ENCODE peak calls at places on chromosomes 13 and 19, in seven cellular contexts. U is A549, E is K562, J is IMR-90, P is H1, H is HepG2, T is SK-N-SH. W is an unnamed sample.

GRCh38 chr13:24306632-24307031 is 2.7 kb upstream of the C1QTNF9 start:
- DNase-seq in U (no peak), E (no peak), J (peak), P (no peak), H (peak), T (no peak), W (no peak)

GRCh38 chr19:16542894-16543498 is 759 bp upstream of the CHERP start:
- DNase-seq in U (no peak), E (peak), J (no peak), P (no peak), H (no peak), T (no peak), W (no peak)

GRCh38 chr19:5585461-5586299 is 17.9 kb upstream of the TINCR start:
- DNase-seq in U (no peak), E (peak), J (no peak), P (no peak), H (no peak), T (peak), W (no peak)

GRCh38 chr19:17385878-17386611 is 8.0 kb downstream of the CCDC194 start:
- DNase-seq in U (peak), E (peak), J (peak), P (no peak), H (peak), T (peak), W (no peak)

GRCh38 chr19:33440241-33440640 is 66.7 kb downstream of the CEBPG start:
- DNase-seq in U (no peak), E (no peak), J (no peak), P (no peak), H (no peak), T (no peak), W (no peak)

GRCh38 chr13:64223016-64223415 is 2807.4 kb upstream of the PCDH20 start:
- DNase-seq in U (no peak), E (no peak), J (no peak), P (no peak), H (no peak), T (no peak), W (no peak)

GRCh38 chr13:32811297-32811800 is 204.9 kb upstream of the KL start:
- DNase-seq in U (no peak), E (no peak), J (no peak), P (no peak), H (no peak), T (no peak), W (peak)

GRCh38 chr19:37983916-37984315 is 76.9 kb downstream of the SIPA1L3 start:
- DNase-seq in U (no peak), E (no peak), J (no peak), P (no peak), H (no peak), T (no peak), W (no peak)

GRCh38 chr19:48934837-48935236 is 1.3 kb downstream of the DHDH start:
- DNase-seq in U (no peak), E (no peak), J (no peak), P (no peak), H (peak), T (no peak), W (no peak)

GRCh38 chr19:39502640-39503417 is 4.1 kb downstream of the DLL3 start:
- DNase-seq in U (peak), E (peak), J (peak), P (no peak), H (peak), T (peak), W (no peak)

GRCh38 chr13:109666656-109667448 is 119.5 kb downstream of the IRS2 start:
- DNase-seq in U (peak), E (no peak), J (peak), P (no peak), H (no peak), T (peak), W (no peak)

GRCh38 chr13:78603240-78603947 is at the start of gene POU4F1:
- DNase-seq in U (peak), E (peak), J (peak), P (no peak), H (peak), T (peak), W (peak)

GRCh38 chr19:42568006-42568405 is 26.7 kb downstream of the CEACAM8 start:
- DNase-seq in U (no peak), E (no peak), J (no peak), P (no peak), H (no peak), T (no peak), W (no peak)
- TF ChIP-seq RFX5 in U (no peak), E (no peak), J (no peak), P (no peak), H (no peak), T (no peak), W (no peak)

GRCh38 chr19:31104451-31104850 is 244.8 kb downstream of the TSHZ3 start:
- DNase-seq in U (no peak), E (no peak), J (no peak), P (no peak), H (no peak), T (no peak), W (no peak)
- H3K4me2 ChIP-seq in U (no peak), E (no peak), J (no peak), P (no peak), H (no peak), T (no peak), W (no peak)

DNA sequence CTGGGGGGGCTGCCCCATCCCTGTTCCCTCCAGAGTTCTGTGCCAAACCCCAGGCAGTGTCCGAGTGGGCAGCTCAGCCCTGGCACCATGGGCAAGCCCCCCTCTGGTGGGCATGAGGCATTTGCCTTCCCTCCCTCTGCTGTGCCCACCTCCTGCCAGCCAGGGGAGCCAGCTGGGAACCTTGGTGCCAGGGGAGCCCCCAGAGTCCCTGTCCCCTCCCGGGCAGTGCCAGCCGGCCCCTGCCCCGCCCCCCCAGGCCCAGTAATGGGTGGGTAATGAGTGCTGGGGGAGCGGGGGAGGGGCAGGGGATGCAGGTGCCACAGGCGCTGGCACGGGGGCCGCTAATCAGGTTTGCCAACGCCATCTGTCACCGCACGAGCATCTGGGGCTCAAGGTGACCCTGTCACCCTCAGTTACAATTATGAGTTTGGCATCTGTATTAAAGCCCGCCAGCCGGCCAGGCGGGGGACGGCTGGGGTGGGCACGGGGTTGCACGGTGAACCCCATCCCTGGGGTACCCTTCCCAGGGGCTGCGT is 5.9 kb downstream of the DAND5 start:
- DNase-seq in U (no peak), E (peak), J (no peak), P (no peak), H (no peak), T (peak), W (no peak)
- TF ChIP-seq RFX5 in U (no peak), E (no peak), J (no peak), P (no peak), H (no peak), T (peak), W (no peak)

GRCh38 chr13:21054313-21054712 is 7.1 kb downstream of the LATS2 start:
- DNase-seq in U (no peak), E (no peak), J (no peak), P (no peak), H (no peak), T (no peak), W (no peak)
- H3K4me2 ChIP-seq in U (no peak), E (no peak), J (peak), P (no peak), H (no peak), T (peak), W (no peak)

GRCh38 chr13:65603160-65603559 is 1627.0 kb downstream of the PCDH9 start:
- DNase-seq in U (no peak), E (no peak), J (no peak), P (no peak), H (no peak), T (no peak), W (no peak)

GRCh38 chr13:65600702-65601101 is 1629.4 kb downstream of the PCDH9 start:
- DNase-seq in U (no peak), E (no peak), J (peak), P (no peak), H (no peak), T (no peak), W (no peak)

GRCh38 chr13:65606622-65607021 is 1623.5 kb downstream of the PCDH9 start:
- DNase-seq in U (no peak), E (no peak), J (peak), P (no peak), H (no peak), T (no peak), W (no peak)

GRCh38 chr13:65605386-65605785 is 1624.8 kb downstream of the PCDH9 start:
- DNase-seq in U (no peak), E (no peak), J (peak), P (no peak), H (no peak), T (no peak), W (no peak)
- TF ChIP-seq RFX5 in U (no peak), E (no peak), J (no peak), P (no peak), H (no peak), T (no peak), W (no peak)